ENCODE peak calls at places on chromosome 5, in eight cellular contexts. T is fibroblast of lung, D is cardiac muscle cell, E is heart left ventricle, Y is left ventricle myocardium inferior, S is tibial artery, R is pancreas, J is ovary. K is an unnamed sample.
A peak's percentile ranks its signal among the peaks of the same experiment; 100 is the strongest.

GRCh38 chr5:38404667-38405276 is 146.4 kb downstream of the EGFLAM start:
- DNase-seq in T (no peak), D (peak; percentile 47), S (no peak), J (no peak), R (no peak), E (no peak), Y (no peak), K (peak; percentile 46)

GRCh38 chr5:52799358-52799982 is 11.8 kb downstream of the ITGA1 start:
- DNase-seq in D (peak; percentile 68), R (peak; percentile 60), E (peak; percentile 61), Y (peak; percentile 29), S (peak; percentile 61), J (no peak), T (peak; percentile 61), K (peak; percentile 77)

GRCh38 chr5:124065508-124065907 is 553.5 kb downstream of the CSNK1G3 start:
- DNase-seq in Y (no peak), T (no peak), J (no peak), R (no peak), S (no peak), E (no peak), D (no peak), K (no peak)

GRCh38 chr5:125409101-125409495 is 662.7 kb upstream of the ZNF608 start:
- DNase-seq in T (no peak), D (no peak), Y (no peak), E (no peak), S (no peak), R (no peak), J (no peak), K (no peak)

GRCh38 chr5:38316544-38317224 is 58.3 kb downstream of the EGFLAM start:
- DNase-seq in J (peak; percentile 47), S (no peak), E (no peak), Y (peak; percentile 18), T (no peak), R (no peak), D (no peak), K (no peak)

GRCh38 chr5:73997936-73998335 is 371.9 kb downstream of the ARHGEF28 start:
- DNase-seq in Y (no peak), R (no peak), S (no peak), D (no peak), J (no peak), T (no peak), E (no peak), K (no peak)

GRCh38 chr5:96243862-96244261 is 189.2 kb downstream of the PCSK1 start:
- DNase-seq in D (no peak), T (no peak), Y (no peak), J (no peak), E (no peak), S (no peak), R (no peak), K (no peak)

GRCh38 chr5:124030043-124030461 is 518.1 kb downstream of the CSNK1G3 start:
- DNase-seq in D (no peak), T (no peak), S (no peak), R (no peak), Y (no peak), J (no peak), E (no peak), K (no peak)

GRCh38 chr5:110681109-110681508 is 45.4 kb downstream of the TMEM232 start:
- DNase-seq in S (no peak), R (no peak), E (no peak), Y (no peak), J (no peak), D (no peak), T (no peak), K (no peak)

GRCh38 chr5:149283611-149284480 is 12.2 kb downstream of the AFAP1L1 start:
- DNase-seq in R (no peak), Y (no peak), E (no peak), S (no peak), D (peak; percentile 19), J (no peak), T (no peak), K (no peak)

GRCh38 chr5:177412603-177413233 is 3.4 kb upstream of the F12 start:
- DNase-seq in R (no peak), S (no peak), J (no peak), D (no peak), Y (no peak), E (no peak), T (no peak), K (no peak)

GRCh38 chr5:58961631-58962280 is 378.9 kb downstream of the RAB3C start:
- DNase-seq in E (no peak), J (no peak), Y (no peak), R (no peak), S (no peak), D (no peak), T (no peak), K (no peak)

GRCh38 chr5:58963821-58964220 is 380.9 kb downstream of the RAB3C start:
- DNase-seq in J (no peak), D (no peak), E (no peak), Y (no peak), R (no peak), S (no peak), T (no peak), K (no peak)

GRCh38 chr5:58963361-58963760 is 380.5 kb downstream of the RAB3C start:
- DNase-seq in J (no peak), Y (no peak), E (no peak), R (no peak), S (no peak), D (no peak), T (peak; percentile 44), K (no peak)

DNA sequence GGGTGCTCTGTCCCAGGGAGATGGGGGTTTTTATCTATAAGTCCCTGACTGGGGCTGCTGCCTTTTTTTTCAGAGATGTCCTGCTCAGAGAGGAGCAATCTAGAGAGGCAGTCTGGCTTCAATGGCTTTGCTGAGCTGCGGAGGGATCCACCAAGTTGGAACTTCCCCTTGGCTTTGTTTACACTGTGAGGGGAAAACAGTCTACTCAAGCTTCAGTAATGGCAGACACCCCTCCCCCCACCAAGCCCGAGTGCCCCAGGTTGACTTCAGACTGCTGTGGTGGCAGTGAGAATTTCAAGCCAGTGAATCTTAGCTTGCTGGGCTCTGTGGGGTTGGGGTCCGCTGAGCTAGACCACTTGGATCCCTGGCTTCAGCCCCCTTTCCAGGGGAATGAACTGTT is 375.8 kb downstream of the RAB3C start:
- DNase-seq in S (no peak), D (no peak), J (no peak), E (no peak), Y (no peak), R (no peak), T (no peak), K (no peak)
- H3K4me1 ChIP-seq in S (no peaks in the 10 kb centered on the region), D (no peaks in the 10 kb centered on the region), J (no peaks in the 10 kb centered on the region), E (no peaks in the 10 kb centered on the region), Y (no peaks in the 10 kb centered on the region), R (no peaks in the 10 kb centered on the region), T (no peaks in the 10 kb centered on the region), K (no peaks in the 10 kb centered on the region)

GRCh38 chr5:53991942-53992341 is 318.4 kb downstream of the ARL15 start:
- DNase-seq in D (no peak), J (no peak), E (no peak), R (no peak), S (no peak), Y (no peak), T (no peak), K (no peak)
- TF ChIP-seq CTCF in D (peak; percentile 52), J (no peak), E (peak; percentile 23), R (no peak), S (no peak), Y (peak; percentile 55), T (peak; percentile 25), K (peak; percentile 55)

GRCh38 chr5:32713396-32714381 is 2.6 kb downstream of the NPR3 start:
- DNase-seq in R (no peak), D (peak; percentile 30), S (peak; percentile 46), E (peak; percentile 68), J (peak; percentile 40), T (peak; percentile 48), Y (peak; percentile 55), K (no peak)
- H3K4me3 ChIP-seq in R (no peak overlapping the region), D (peak overlapping the region; percentile 1), S (peak overlapping the region; percentile 76), E (peak overlapping the region; percentile 59), J (peak overlapping the region; percentile 29), T (peak overlapping the region; percentile 56), Y (peak overlapping the region; percentile 79), K (no peak overlapping the region)

GRCh38 chr5:151233576-151234202 is 9.8 kb upstream of the CCDC69 start:
- DNase-seq in D (no peak), J (no peak), T (no peak), Y (no peak), R (no peak), S (no peak), E (no peak), K (no peak)

GRCh38 chr5:151228986-151229385 is 5.1 kb upstream of the CCDC69 start:
- DNase-seq in D (no peak), S (no peak), E (no peak), J (no peak), R (no peak), Y (no peak), T (no peak), K (no peak)

GRCh38 chr5:151227918-151228447 is 4.1 kb upstream of the CCDC69 start:
- DNase-seq in E (no peak), J (no peak), T (no peak), D (no peak), R (no peak), S (no peak), Y (no peak), K (no peak)

GRCh38 chr5:151231359-151231758 is 7.5 kb upstream of the CCDC69 start:
- DNase-seq in J (no peak), Y (no peak), E (no peak), T (no peak), S (no peak), D (no peak), R (no peak), K (no peak)

GRCh38 chr5:151230048-151230680 is 6.3 kb upstream of the CCDC69 start:
- DNase-seq in T (no peak), J (no peak), S (no peak), E (no peak), R (no peak), D (no peak), Y (no peak), K (no peak)
- H3K4me1 ChIP-seq in T (no peaks in the 10 kb centered on the region), J (peaks cover 8% of the 10 kb centered on the region), S (no peaks in the 10 kb centered on the region), E (peaks cover 18% of the 10 kb centered on the region), R (peaks cover 13% of the 10 kb centered on the region), D (peaks cover 10% of the 10 kb centered on the region), Y (peaks cover 28% of the 10 kb centered on the region), K (no peaks in the 10 kb centered on the region)

GRCh38 chr5:169335806-169336205 is 34.9 kb upstream of the SLIT3 start:
- DNase-seq in Y (no peak), R (no peak), J (no peak), D (no peak), S (no peak), E (no peak), T (no peak), K (no peak)

GRCh38 chr5:169336234-169336633 is 35.3 kb upstream of the SLIT3 start:
- DNase-seq in Y (no peak), S (no peak), T (no peak), D (no peak), R (no peak), E (no peak), J (no peak), K (no peak)

GRCh38 chr5:169328401-169328800 is 27.5 kb upstream of the SLIT3 start:
- DNase-seq in R (no peak), T (no peak), S (no peak), D (no peak), J (no peak), Y (no peak), E (no peak), K (no peak)

DNA sequence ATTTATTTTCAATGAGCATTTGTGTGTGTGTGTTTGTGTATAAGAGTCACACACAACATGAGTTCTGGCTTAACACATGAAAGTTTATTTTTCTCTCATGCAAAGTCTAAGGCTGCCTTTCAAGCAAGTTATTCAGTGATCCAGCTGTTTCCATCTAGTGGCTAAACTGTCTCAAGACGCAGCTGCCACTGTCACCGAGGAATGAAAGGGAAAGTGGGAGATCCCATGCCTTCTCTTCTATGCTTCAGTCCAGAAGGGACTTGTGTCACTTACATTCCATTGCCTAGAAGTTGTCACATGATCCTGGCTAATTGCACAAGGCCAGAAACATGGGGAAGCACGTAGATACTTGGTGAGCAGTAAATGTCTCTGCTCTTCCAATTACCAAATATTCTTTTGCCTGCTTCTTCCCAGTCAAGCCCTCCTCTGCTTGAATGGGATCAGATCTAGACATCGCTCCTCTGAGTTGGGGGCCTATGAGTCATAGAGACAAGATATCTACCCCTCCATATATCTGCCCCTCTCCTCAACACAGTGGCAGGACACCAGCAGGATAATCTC is 30.4 kb upstream of the SLIT3 start:
- DNase-seq in Y (no peak), J (no peak), T (no peak), R (no peak), D (no peak), E (no peak), S (no peak), K (peak; percentile 55)
- TF ChIP-seq CTCF in Y (no peak), J (no peak), T (no peak), R (no peak), D (peak; percentile 10), E (no peak), S (peak; percentile 8), K (peak; percentile 42)

K was measured in Caco-2.